ENCODE peak calls at places on chromosome 2, in ten cellular contexts. S, N, B, R, K, U, D, F, C and A are unnamed samples.

GRCh38 chr2:178830451-178830850 is 23.2 kb upstream of the TTN start:
- DNase-seq in B (no peak), U (no peak), N (no peak), F (no peak), K (no peak), S (no peak), D (no peak), C (no peak), R (no peak), A (no peak)

GRCh38 chr2:73050011-73050617 is 21.4 kb downstream of the SFXN5 start:
- DNase-seq in K (no peak), D (no peak), R (no peak), U (no peak), N (no peak), B (peak), S (no peak), C (no peak), F (no peak), A (no peak)

GRCh38 chr2:203330434-203330833 is 2.2 kb downstream of the ABI2 start:
- DNase-seq in S (peak), D (peak), B (peak), C (no peak), U (no peak), N (peak), R (no peak), F (no peak), K (no peak), A (no peak)

GRCh38 chr2:175948202-175948601 is 53.9 kb downstream of the LNPK start:
- DNase-seq in S (no peak), U (no peak), B (no peak), N (no peak), F (no peak), K (no peak), R (no peak), D (no peak), C (no peak), A (no peak)

GRCh38 chr2:43228782-43229659 is 2.6 kb upstream of the ZFP36L2 start:
- DNase-seq in U (no peak), K (no peak), B (peak), C (no peak), S (no peak), F (no peak), R (no peak), D (no peak), N (no peak), A (peak)

GRCh38 chr2:215747244-215747620 is 266.1 kb downstream of the MREG start:
- DNase-seq in U (no peak), S (no peak), D (no peak), R (no peak), N (no peak), C (no peak), B (peak), K (no peak), F (no peak), A (no peak)

GRCh38 chr2:215137741-215138340 is 585 bp downstream of the ABCA12 start:
- DNase-seq in R (no peak), K (no peak), B (peak), D (no peak), N (peak), S (peak), F (no peak), C (peak), U (peak), A (no peak)

GRCh38 chr2:176461686-176462376 is 192.6 kb downstream of the MTX2 start:
- DNase-seq in N (peak), S (no peak), C (no peak), R (no peak), U (peak), B (no peak), K (no peak), F (no peak), D (no peak), A (no peak)

GRCh38 chr2:69831354-69831905 is 2.0 kb downstream of the GMCL1 start:
- DNase-seq in R (no peak), D (no peak), B (peak), U (peak), S (no peak), F (no peak), C (peak), N (peak), K (no peak), A (no peak)

GRCh38 chr2:54657664-54658083 is 65.8 kb upstream of the EML6 start:
- DNase-seq in K (peak), B (peak), N (peak), S (peak), D (no peak), R (no peak), U (peak), F (no peak), C (peak), A (peak)

GRCh38 chr2:8684421-8684884 is 2.6 kb downstream of the ID2 start:
- DNase-seq in F (no peak), N (peak), R (no peak), B (no peak), S (no peak), D (no peak), C (peak), U (no peak), K (no peak), A (peak)

GRCh38 chr2:171762879-171763573 is 75.8 kb downstream of the DYNC1I2 start:
- DNase-seq in U (peak), D (no peak), B (peak), C (peak), F (no peak), R (no peak), S (peak), N (peak), K (no peak), A (no peak)

GRCh38 chr2:9112079-9112721 is 94.4 kb upstream of the ASAP2 start:
- DNase-seq in C (peak), F (no peak), N (peak), K (no peak), R (no peak), D (peak), S (peak), B (peak), U (peak), A (no peak)

GRCh38 chr2:105522645-105523044 is 123.8 kb upstream of the FHL2 start:
- DNase-seq in F (no peak), B (peak), S (no peak), N (no peak), U (no peak), D (no peak), K (no peak), C (no peak), R (no peak), A (no peak)

GRCh38 chr2:61993422-61994024 is 88.0 kb downstream of the COMMD1 start:
- DNase-seq in U (peak), R (no peak), B (peak), F (peak), S (peak), N (peak), C (peak), K (no peak), D (peak), A (peak)

GRCh38 chr2:162839419-162839818 is 852 bp upstream of the KCNH7 start:
- DNase-seq in B (no peak), R (no peak), N (no peak), U (no peak), S (peak), C (no peak), K (no peak), D (no peak), F (no peak), A (no peak)

GRCh38 chr2:236663671-236664101 is 94.1 kb downstream of the ACKR3 start:
- DNase-seq in K (no peak), S (peak), C (no peak), N (peak), D (no peak), B (peak), R (no peak), F (no peak), U (peak), A (no peak)

GRCh38 chr2:70104231-70105111 is 17.2 kb downstream of the PCBP1 start:
- DNase-seq in D (no peak), S (peak), R (no peak), N (peak), C (peak), F (no peak), K (peak), B (peak), U (peak), A (peak)

GRCh38 chr2:191041418-191042161 is 27.6 kb upstream of the STAT1 start:
- DNase-seq in K (no peak), F (no peak), U (peak), S (peak), N (peak), B (peak), R (no peak), C (peak), D (no peak), A (no peak)

GRCh38 chr2:221844966-221845365 is 272.9 kb upstream of the EPHA4 start:
- DNase-seq in K (no peak), R (no peak), N (no peak), D (no peak), B (no peak), S (no peak), F (no peak), U (no peak), C (no peak), A (no peak)

GRCh38 chr2:220775856-220776467 is 796.1 kb downstream of the EPHA4 start:
- DNase-seq in S (peak), F (no peak), R (no peak), N (peak), U (no peak), K (no peak), B (peak), C (no peak), D (no peak), A (no peak)

GRCh38 chr2:216775043-216775453 is 79.7 kb upstream of the IGFBP5 start:
- DNase-seq in C (peak), B (peak), D (peak), K (no peak), U (peak), N (peak), R (peak), F (no peak), S (peak), A (no peak)